ENCODE peak calls at places on chromosomes 2 and 18, in six cellular contexts. L is cardiac muscle cell, W is neuronal stem cell, F is SJSA1, B is ascending aorta, Y is A549. D is an unnamed sample. For H3K4me1, the result is how much of the 10 kb centered on the place peaks cover.

GRCh38 chr2:240130393-240131195 is 5.5 kb downstream of the COPS9 start:
- DNase-seq in L (no peak), W (no peak), F (no peak), B (no peak), Y (no peak), D (no peak)

GRCh38 chr2:233470007-233470687 is 96.4 kb downstream of the USP40 start:
- DNase-seq in L (no peak), W (no peak), F (no peak), B (no peak), Y (no peak), D (no peak)

GRCh38 chr18:44181951-44182350 is 498.7 kb upstream of the SETBP1 start:
- DNase-seq in L (no peak), W (no peak), F (no peak), B (no peak), Y (no peak), D (no peak)

GRCh38 chr18:46477425-46478011 is 179.5 kb downstream of the LOXHD1 start:
- DNase-seq in L (no peak), W (no peak), F (no peak), B (no peak), Y (no peak), D (no peak)

GRCh38 chr18:79798346-79798998 is 734 bp downstream of the KCNG2 start:
- DNase-seq in L (no peak), W (no peak), F (no peak), B (no peak), Y (no peak), D (no peak)

GRCh38 chr18:78659748-78660147 is 319.9 kb upstream of the SALL3 start:
- DNase-seq in L (peak), W (peak), F (no peak), B (no peak), Y (no peak), D (no peak)

GRCh38 chr2:237296756-237297155 is 117.2 kb downstream of the COL6A3 start:
- DNase-seq in L (no peak), W (no peak), F (no peak), B (no peak), Y (no peak), D (no peak)

GRCh38 chr2:21552999-21553398 is 429.2 kb downstream of the TDRD15 start:
- DNase-seq in L (no peak), W (no peak), F (no peak), B (no peak), Y (no peak), D (no peak)

GRCh38 chr18:43534511-43534910 is 257.2 kb upstream of the SYT4 start:
- DNase-seq in L (no peak), W (no peak), F (no peak), B (no peak), Y (no peak), D (no peak)

GRCh38 chr2:105104208-105104731 is 66.4 kb downstream of the MRPS9 start:
- DNase-seq in L (no peak), W (no peak), F (no peak), B (no peak), Y (no peak), D (no peak)

GRCh38 chr18:21012308-21012707 is 99.3 kb downstream of the ROCK1 start:
- DNase-seq in L (no peak), W (no peak), F (no peak), B (no peak), Y (peak), D (no peak)

GRCh38 chr2:19214682-19215391 is 143.6 kb downstream of the OSR1 start:
- DNase-seq in L (no peak), W (no peak), F (no peak), B (no peak), Y (no peak), D (no peak)

GRCh38 chr2:55961318-55961911 is 37.8 kb upstream of the EFEMP1 start:
- DNase-seq in L (peak), W (peak), F (no peak), B (no peak), Y (peak), D (no peak)

GRCh38 chr2:128291844-128292598 is 26.6 kb downstream of the HS6ST1 start:
- DNase-seq in L (no peak), W (no peak), F (no peak), B (no peak), Y (no peak), D (no peak)

GRCh38 chr18:45793295-45793965 is 32.0 kb upstream of the SIGLEC15 start:
- DNase-seq in L (no peak), W (no peak), F (peak), B (no peak), Y (peak), D (no peak)

GRCh38 chr2:66833036-66833435 is 398.1 kb downstream of the MEIS1 start:
- DNase-seq in L (no peak), W (no peak), F (no peak), B (no peak), Y (no peak), D (no peak)

GRCh38 chr2:228987441-228988155 is 283.5 kb downstream of the PID1 start:
- DNase-seq in L (no peak), W (no peak), F (no peak), B (no peak), Y (no peak), D (no peak)

GRCh38 chr2:175439416-175439815 is 257.9 kb upstream of the ATP5MC3 start:
- DNase-seq in L (no peak), W (no peak), F (no peak), B (no peak), Y (no peak), D (no peak)

GRCh38 chr2:172276961-172277360 is 150.4 kb upstream of the ITGA6 start:
- DNase-seq in L (no peak), W (no peak), F (no peak), B (no peak), Y (no peak), D (no peak)

GRCh38 chr18:30056528-30056927 is 986.0 kb downstream of the DSC3 start:
- DNase-seq in L (no peak), W (no peak), F (no peak), B (no peak), Y (no peak), D (no peak)

GRCh38 chr2:165357758-165358157 is 111.7 kb upstream of the CSRNP3 start:
- DNase-seq in L (no peak), W (no peak), F (no peak), B (no peak), Y (peak), D (no peak)

GRCh38 chr2:169190197-169190775 is 120.9 kb downstream of the DHRS9 start:
- DNase-seq in L (no peak), W (no peak), F (no peak), B (no peak), Y (no peak), D (no peak)

GRCh38 chr2:191705726-191706125 is 27.8 kb downstream of the NABP1 start:
- DNase-seq in L (no peak), W (no peak), F (no peak), B (no peak), Y (no peak), D (no peak)

GRCh38 chr2:100786297-100786658 is 33.7 kb upstream of the NPAS2 start:
- DNase-seq in L (no peak), W (no peak), F (peak), B (no peak), Y (peak), D (peak)

GRCh38 chr2:110807520-110807919 is 75.1 kb downstream of the ACOXL start:
- DNase-seq in L (no peak), W (no peak), F (no peak), B (no peak), Y (no peak), D (no peak)

GRCh38 chr2:65351234-65351947 is 81.0 kb downstream of the SPRED2 start:
- DNase-seq in L (peak), W (no peak), F (no peak), B (no peak), Y (no peak), D (no peak)

GRCh38 chr2:235685024-235685721 is 191.3 kb downstream of the AGAP1 start:
- DNase-seq in L (no peak), W (no peak), F (no peak), B (no peak), Y (no peak), D (no peak)

GRCh38 chr2:205496777-205497176 is 185.5 kb upstream of the NRP2 start:
- DNase-seq in L (no peak), W (no peak), F (no peak), B (no peak), Y (no peak), D (no peak)

GRCh38 chr2:21382980-21383520 is 259.3 kb downstream of the TDRD15 start:
- DNase-seq in L (no peak), W (no peak), F (no peak), B (no peak), Y (no peak), D (no peak)

GRCh38 chr2:29841386-29842004 is 79.9 kb downstream of the ALK start:
- DNase-seq in L (peak), W (peak), F (no peak), B (no peak), Y (peak), D (no peak)

GRCh38 chr2:26767129-26767528 is 3.0 kb downstream of the SLC35F6 start:
- DNase-seq in L (peak), W (no peak), F (no peak), B (no peak), Y (no peak), D (no peak)
- H3K4me1 ChIP-seq in L (under half), W (under half), F (under half), B (under half), Y (half or more), D (under half)

DNA sequence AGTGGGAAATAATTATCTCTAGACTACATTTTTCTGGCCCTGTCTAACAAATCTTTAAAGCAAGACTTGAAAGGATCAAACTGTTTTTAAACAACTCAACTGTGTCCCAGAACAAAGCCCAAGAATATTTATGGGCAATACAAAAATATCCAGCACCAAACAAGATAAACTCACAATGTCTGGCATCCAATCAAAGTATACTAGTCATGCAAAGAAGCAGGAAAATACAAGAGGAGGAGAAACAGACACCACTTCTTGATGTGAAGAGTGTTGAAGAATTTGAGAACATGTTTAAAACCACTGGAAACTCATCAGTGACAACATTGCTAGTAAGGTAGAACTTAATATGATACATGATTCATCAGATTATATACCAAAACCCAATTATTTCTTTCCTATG is 66.1 kb upstream of the CDC42EP3 start:
- DNase-seq in L (no peak), W (no peak), F (no peak), B (no peak), Y (no peak), D (no peak)
- H3K27ac ChIP-seq in L (no peak), W (no peak), F (no peak), B (peak), Y (no peak), D (no peak)

GRCh38 chr18:9737814-9738160 is 29.7 kb downstream of the RAB31 start:
- DNase-seq in L (no peak), W (no peak), F (no peak), B (no peak), Y (no peak), D (no peak)
- H3K4me1 ChIP-seq in L (under half), W (under half), F (half or more), B (under half), Y (half or more), D (under half)

GRCh38 chr2:43838560-43839267 is at the start of the genes ABCG5 and ABCG8:
- DNase-seq in L (no peak), W (no peak), F (peak), B (no peak), Y (no peak), D (no peak)
- H3K27ac ChIP-seq in L (no peak), W (no peak), F (no peak), B (no peak), Y (no peak), D (no peak)

DNA sequence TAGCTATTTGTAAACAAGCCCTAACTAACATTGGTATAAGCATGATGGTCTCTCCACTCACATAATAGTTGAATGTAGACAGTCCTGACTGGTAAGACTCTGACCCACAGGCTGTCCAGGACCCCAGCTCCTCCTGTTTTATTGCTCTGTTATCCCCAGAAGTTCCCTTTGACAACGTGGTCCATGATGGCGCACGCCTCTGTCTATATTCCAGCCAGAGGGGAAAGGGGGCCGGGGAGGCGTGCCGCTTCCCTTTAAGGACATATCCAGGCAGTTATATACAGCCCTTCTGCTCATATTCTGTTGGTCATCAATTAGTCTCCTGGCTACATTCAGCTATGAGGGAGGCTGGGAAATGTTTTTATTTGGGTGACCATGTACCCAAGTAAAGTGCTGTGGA is 6.7 kb downstream of the DYSF start:
- DNase-seq in L (no peak), W (no peak), F (no peak), B (no peak), Y (no peak), D (no peak)
- H3K4me1 ChIP-seq in L (under half), W (under half), F (under half), B (under half), Y (under half), D (under half)

DNA sequence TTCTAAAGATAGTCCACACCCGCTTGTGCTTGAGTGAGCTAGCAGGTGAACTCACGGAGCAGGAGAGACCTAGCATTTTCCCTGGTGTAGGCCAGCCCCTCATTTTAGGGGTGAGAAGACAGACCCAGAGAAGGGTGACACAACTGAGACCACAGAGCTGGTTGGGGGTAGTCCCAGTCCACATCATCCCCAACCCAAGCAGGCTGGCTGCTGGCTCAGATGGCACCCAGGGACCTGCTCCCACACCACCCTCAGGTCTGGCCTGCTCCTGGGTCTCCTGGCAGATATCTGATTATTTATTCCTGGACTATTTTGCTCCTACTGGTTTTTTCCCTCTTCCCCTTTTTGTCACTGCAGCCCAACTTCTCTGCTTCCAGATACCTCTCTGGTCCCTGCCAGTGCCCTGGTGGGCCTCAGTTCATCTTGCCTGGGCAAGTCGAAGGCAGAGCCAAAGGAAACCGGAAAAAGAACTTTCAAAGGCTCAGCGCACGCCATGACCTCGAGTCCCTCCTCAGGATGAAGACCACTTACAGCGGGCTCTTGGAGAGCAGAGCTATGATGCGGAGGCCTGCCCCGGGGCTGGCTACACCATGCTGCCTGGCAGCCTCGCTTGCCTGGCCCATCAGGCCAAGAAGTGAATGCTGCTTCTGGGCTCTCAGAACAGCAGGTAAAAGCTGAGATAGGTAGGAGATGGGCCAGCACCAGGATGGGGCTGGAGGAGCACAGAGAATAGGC is 72.7 kb downstream of the POLR1A start:
- DNase-seq in L (no peak), W (no peak), F (no peak), B (no peak), Y (no peak), D (no peak)
- H3K27ac ChIP-seq in L (no peak), W (no peak), F (no peak), B (no peak), Y (peak), D (no peak)